ENCODE peak calls at places on chromosome 4, in five cellular contexts. G is Peyer's patch, A is PC-3, L is fibroblast of mammary gland, U is cardiac fibroblast. N is an unnamed sample.

GRCh38 chr4:103498161-103499070 is 221.4 kb downstream of the TACR3 start:
- DNase-seq in U (peak; percentile 26), L (peak; percentile 95), G (no peak), A (peak; percentile 14), N (no peak)

GRCh38 chr4:14867847-14868246 is 134.4 kb upstream of the CPEB2 start:
- DNase-seq in L (no peak), U (no peak), A (no peak), G (no peak), N (no peak)

GRCh38 chr4:108574402-108574801 is 46.0 kb upstream of the RPL34 start:
- DNase-seq in G (no peak), U (no peak), L (no peak), A (no peak), N (no peak)

GRCh38 chr4:128550060-128550459 is 259.4 kb upstream of the JADE1 start:
- DNase-seq in L (no peak), G (no peak), A (no peak), U (no peak), N (no peak)

GRCh38 chr4:131063878-131064277 is 1967.9 kb downstream of the C4orf33 start:
- DNase-seq in U (no peak), L (no peak), G (no peak), A (peak; percentile 2), N (no peak)

GRCh38 chr4:139815646-139816601 is 150.3 kb downstream of the MGST2 start:
- DNase-seq in G (no peak), A (peak; percentile 56), U (peak; percentile 80), L (peak; percentile 88), N (no peak)

GRCh38 chr4:3300198-3300671 is 7.4 kb downstream of the RGS12 start:
- DNase-seq in G (no peak), U (no peak), A (no peak), L (no peak), N (no peak)

GRCh38 chr4:145887241-145887964 is 51.2 kb downstream of the ZNF827 start:
- DNase-seq in U (peak; percentile 87), L (peak; percentile 83), G (no peak), A (peak; percentile 22), N (no peak)

GRCh38 chr4:122798101-122798500 is 28.5 kb upstream of the FGF2 start:
- DNase-seq in A (no peak), L (peak; percentile 94), G (no peak), U (peak; percentile 94), N (no peak)

GRCh38 chr4:37825943-37826281 is 574 bp upstream of the PGM2 start:
- DNase-seq in A (no peak), U (no peak), L (no peak), G (no peak), N (no peak)

GRCh38 chr4:27056281-27056680 is 195.6 kb downstream of the STIM2 start:
- DNase-seq in G (no peak), L (no peak), U (no peak), A (no peak), N (no peak)

GRCh38 chr4:188399834-188400233 is 260.6 kb downstream of the TRIML1 start:
- DNase-seq in U (no peak), L (no peak), G (no peak), A (no peak), N (no peak)

GRCh38 chr4:111064342-111064993 is 441.6 kb upstream of the PITX2 start:
- DNase-seq in G (no peak), U (peak; percentile 67), A (peak; percentile 41), L (peak; percentile 75), N (no peak)

GRCh38 chr4:80266902-80267380 is 477 bp downstream of the FGF5 start:
- DNase-seq in G (no peak), A (peak; percentile 30), U (peak; percentile 63), L (peak; percentile 55), N (peak; percentile 84)

GRCh38 chr4:165095291-165095690 is 17.4 kb downstream of the TMEM192 start:
- DNase-seq in G (no peak), U (no peak), A (no peak), L (no peak), N (no peak)

GRCh38 chr4:68917016-68917415 is 34.6 kb downstream of the UGT2A3 start:
- DNase-seq in L (no peak), A (no peak), G (no peak), U (no peak), N (no peak)
- TF ChIP-seq CTCF in L (no peak), A (no peak), G (no peak), U (no peak), N (no peak)

DNA sequence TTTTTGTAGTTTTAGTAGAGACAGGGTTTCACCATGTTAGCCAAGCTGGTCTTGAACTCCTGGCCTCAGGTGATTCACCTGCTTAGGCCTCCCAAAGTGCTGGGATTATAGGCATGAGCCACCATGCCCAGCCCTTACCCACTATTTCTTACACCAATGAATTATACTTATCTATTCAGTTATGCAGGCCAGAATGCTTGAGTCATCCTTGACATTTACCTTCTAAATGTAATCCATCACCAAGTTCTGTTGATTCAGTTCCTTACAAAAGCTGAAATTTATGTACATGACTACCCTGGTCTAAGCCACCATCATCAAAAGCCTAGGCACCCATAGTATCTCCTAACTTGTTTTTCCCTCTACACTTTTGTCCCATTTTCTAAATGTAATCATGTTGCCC is 585.7 kb downstream of the IL15 start:
- DNase-seq in G (no peak), L (no peak), U (peak; percentile 11), A (peak; percentile 65), N (no peak)
- TF ChIP-seq CTCF in G (no peak), L (no peak), U (no peak), A (no peak), N (no peak)

DNA sequence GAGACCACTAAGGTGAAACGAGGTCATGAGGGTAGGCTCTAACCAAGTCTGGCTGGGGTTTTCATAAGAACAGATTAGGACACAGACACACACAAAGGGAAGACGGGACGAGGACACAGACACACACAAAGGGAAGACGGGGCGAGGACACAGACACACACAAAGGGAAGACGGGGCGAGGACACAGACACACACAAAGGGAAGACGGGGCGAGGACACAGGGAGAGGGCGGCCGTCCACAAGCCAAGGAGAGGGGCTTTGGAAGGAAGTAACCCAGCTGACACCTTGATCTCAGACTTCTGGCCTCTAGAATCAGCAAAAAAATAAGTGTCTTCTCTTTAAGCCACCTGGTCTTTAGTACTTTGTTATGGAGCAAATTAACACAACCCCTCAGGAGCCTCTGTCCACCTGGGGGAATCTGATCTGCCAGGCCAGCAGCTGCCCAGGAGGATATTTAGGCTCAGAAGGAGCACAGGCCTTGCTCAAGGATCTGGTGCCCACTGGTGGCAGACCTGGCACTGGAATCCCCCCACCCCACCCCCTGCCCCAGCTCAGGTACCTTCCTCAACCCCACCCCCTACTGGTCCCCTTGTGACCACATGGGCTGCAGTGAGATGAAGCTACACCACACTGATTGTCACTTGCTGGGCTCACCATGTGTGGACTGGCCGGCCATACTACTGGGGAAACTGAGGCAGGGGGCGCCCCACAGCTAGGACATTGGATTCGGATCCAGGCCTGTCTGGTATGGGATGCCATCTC is 2.8 kb downstream of the ABLIM2 start:
- DNase-seq in A (no peak), L (no peak), U (no peak), G (no peak), N (no peak)
- TF ChIP-seq CTCF in A (no peak), L (no peak), U (no peak), G (no peak), N (no peak)

GRCh38 chr4:85932371-85933305 is 427.2 kb downstream of the MAPK10 start:
- DNase-seq in L (no peak), G (no peak), A (no peak), U (peak; percentile 43), N (peak; percentile 74)

GRCh38 chr4:85925071-85925470 is 434.8 kb downstream of the MAPK10 start:
- DNase-seq in L (no peak), U (no peak), A (no peak), G (no peak), N (no peak)

GRCh38 chr4:85933306-85933640 is 426.6 kb downstream of the MAPK10 start:
- DNase-seq in U (no peak), G (no peak), L (no peak), A (no peak), N (no peak)

GRCh38 chr4:85928775-85929585 is 430.9 kb downstream of the MAPK10 start:
- DNase-seq in L (peak; percentile 60), U (peak; percentile 53), G (no peak), A (no peak), N (no peak)

GRCh38 chr4:85929926-85930325 is 429.9 kb downstream of the MAPK10 start:
- DNase-seq in G (no peak), L (no peak), U (no peak), A (no peak), N (peak; percentile 68)
- TF ChIP-seq CTCF in G (no peak), L (no peak), U (no peak), A (no peak), N (no peak)

DNA sequence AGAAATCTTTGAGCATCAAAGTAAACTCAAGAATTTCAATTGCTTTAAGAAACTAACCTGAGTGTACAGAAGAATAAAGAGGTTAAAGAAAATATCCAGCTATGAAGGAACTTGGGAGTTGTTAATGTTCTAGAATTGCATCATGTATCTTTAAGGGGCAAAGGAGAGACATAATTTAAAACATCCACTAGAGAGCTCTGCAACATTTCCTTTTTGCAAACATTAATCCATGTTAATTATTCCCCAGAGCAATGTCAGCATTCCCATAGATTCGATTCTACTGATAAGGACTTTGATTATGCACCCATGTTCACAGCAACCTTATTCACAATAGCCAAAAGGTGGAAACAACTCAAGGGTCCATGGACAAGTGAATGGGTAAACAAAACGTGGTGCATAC is 80.2 kb upstream of the SORBS2 start:
- DNase-seq in A (no peak), G (no peak), L (no peak), U (peak; percentile 22), N (no peak)
- TF ChIP-seq CTCF in A (no peak), G (peak; percentile 50), L (no peak), U (no peak), N (peak; percentile 41)

GRCh38 chr4:25723409-25723808 is 67.8 kb downstream of the SLC34A2 start:
- DNase-seq in A (no peak), G (no peak), L (no peak), U (peak; percentile 1), N (no peak)
- TF ChIP-seq CTCF in A (no peak), G (no peak), L (no peak), U (no peak), N (no peak)